ENCODE peak calls at places on chromosomes 6 and 20, in eight cellular contexts. One of them, this sample, is unnamed.

GRCh38 chr6:36050947-36051710 is 23.5 kb downstream of the MAPK14 start:
- DNase-seq in HFFc6: no peak
- DNase-seq in posterior cingulate gyrus: no peak
- DNase-seq in mesothelial cell of epicardium: no peak
- DNase-seq in amygdala: no peak
- DNase-seq in ELR: no peak
- DNase-seq in EL: no peak
- DNase-seq in lower lobe of right lung: no peak
- DNase-seq in this sample: no peak

GRCh38 chr6:34799547-34799946 is 7.7 kb downstream of the BLTP3A start:
- DNase-seq in amygdala: no peak
- DNase-seq in EL: no peak
- DNase-seq in ELR: no peak
- DNase-seq in lower lobe of right lung: no peak
- DNase-seq in HFFc6: no peak
- DNase-seq in posterior cingulate gyrus: no peak
- DNase-seq in mesothelial cell of epicardium: no peak
- DNase-seq in this sample: no peak

GRCh38 chr6:165659945-165660862 is 2.8 kb downstream of the PDE10A start:
- DNase-seq in EL: no peak
- DNase-seq in amygdala: no peak
- DNase-seq in ELR: no peak
- DNase-seq in posterior cingulate gyrus: no peak
- DNase-seq in mesothelial cell of epicardium: no peak
- DNase-seq in lower lobe of right lung: no peak
- DNase-seq in HFFc6: no peak
- DNase-seq in this sample: no peak

GRCh38 chr20:18738055-18738454 is 75.5 kb upstream of the SCP2D1 start:
- DNase-seq in posterior cingulate gyrus: no peak
- DNase-seq in lower lobe of right lung: peak
- DNase-seq in mesothelial cell of epicardium: no peak
- DNase-seq in amygdala: no peak
- DNase-seq in ELR: peak
- DNase-seq in EL: no peak
- DNase-seq in HFFc6: no peak
- DNase-seq in this sample: no peak

GRCh38 chr6:52881996-52882841 is 27.3 kb downstream of the GSTA3 start:
- DNase-seq in amygdala: peak
- DNase-seq in posterior cingulate gyrus: no peak
- DNase-seq in ELR: peak
- DNase-seq in EL: peak
- DNase-seq in HFFc6: peak
- DNase-seq in mesothelial cell of epicardium: no peak
- DNase-seq in lower lobe of right lung: peak
- DNase-seq in this sample: peak

GRCh38 chr20:13821876-13822275 is 37.0 kb downstream of the NDUFAF5 start:
- DNase-seq in posterior cingulate gyrus: no peak
- DNase-seq in amygdala: no peak
- DNase-seq in ELR: no peak
- DNase-seq in lower lobe of right lung: no peak
- DNase-seq in EL: peak
- DNase-seq in mesothelial cell of epicardium: no peak
- DNase-seq in HFFc6: peak
- DNase-seq in this sample: no peak

GRCh38 chr20:5222919-5223634 is 93.7 kb downstream of the PROKR2 start:
- DNase-seq in posterior cingulate gyrus: peak
- DNase-seq in mesothelial cell of epicardium: no peak
- DNase-seq in lower lobe of right lung: peak
- DNase-seq in ELR: peak
- DNase-seq in amygdala: peak
- DNase-seq in EL: peak
- DNase-seq in HFFc6: peak
- DNase-seq in this sample: no peak

GRCh38 chr6:13425270-13425905 is 62.0 kb downstream of the GFOD1 start:
- DNase-seq in posterior cingulate gyrus: no peak
- DNase-seq in lower lobe of right lung: no peak
- DNase-seq in amygdala: no peak
- DNase-seq in HFFc6: no peak
- DNase-seq in mesothelial cell of epicardium: no peak
- DNase-seq in EL: no peak
- DNase-seq in ELR: no peak
- DNase-seq in this sample: no peak

GRCh38 chr6:57262491-57262890 is 40.4 kb upstream of the RAB23 start:
- DNase-seq in amygdala: peak
- DNase-seq in HFFc6: peak
- DNase-seq in posterior cingulate gyrus: no peak
- DNase-seq in EL: peak
- DNase-seq in mesothelial cell of epicardium: no peak
- DNase-seq in lower lobe of right lung: no peak
- DNase-seq in ELR: no peak
- DNase-seq in this sample: no peak

GRCh38 chr6:168834814-168835213 is 393.8 kb downstream of the SMOC2 start:
- DNase-seq in EL: no peak
- DNase-seq in amygdala: no peak
- DNase-seq in lower lobe of right lung: no peak
- DNase-seq in posterior cingulate gyrus: no peak
- DNase-seq in HFFc6: no peak
- DNase-seq in ELR: no peak
- DNase-seq in mesothelial cell of epicardium: no peak
- DNase-seq in this sample: no peak

GRCh38 chr6:158502593-158502950 is 57.3 kb upstream of the TMEM181 start:
- DNase-seq in HFFc6: no peak
- DNase-seq in ELR: no peak
- DNase-seq in mesothelial cell of epicardium: no peak
- DNase-seq in EL: no peak
- DNase-seq in lower lobe of right lung: no peak
- DNase-seq in posterior cingulate gyrus: no peak
- DNase-seq in amygdala: no peak
- DNase-seq in this sample: no peak

GRCh38 chr6:161066511-161066910 is 74.9 kb downstream of the MAP3K4 start:
- DNase-seq in lower lobe of right lung: no peak
- DNase-seq in HFFc6: no peak
- DNase-seq in EL: no peak
- DNase-seq in ELR: no peak
- DNase-seq in posterior cingulate gyrus: no peak
- DNase-seq in mesothelial cell of epicardium: no peak
- DNase-seq in amygdala: no peak
- DNase-seq in this sample: no peak

GRCh38 chr6:105452924-105453756 is 50.3 kb upstream of the PREP start:
- DNase-seq in lower lobe of right lung: peak
- DNase-seq in EL: no peak
- DNase-seq in ELR: no peak
- DNase-seq in HFFc6: no peak
- DNase-seq in amygdala: peak
- DNase-seq in mesothelial cell of epicardium: no peak
- DNase-seq in posterior cingulate gyrus: no peak
- DNase-seq in this sample: no peak

GRCh38 chr20:44154521-44155001 is 32.4 kb downstream of the JPH2 start:
- DNase-seq in lower lobe of right lung: no peak
- DNase-seq in EL: peak
- DNase-seq in posterior cingulate gyrus: no peak
- DNase-seq in ELR: peak
- DNase-seq in mesothelial cell of epicardium: no peak
- DNase-seq in HFFc6: peak
- DNase-seq in amygdala: no peak
- DNase-seq in this sample: no peak

GRCh38 chr6:63640062-63640461 is 4.5 kb downstream of the PHF3 start:
- DNase-seq in ELR: peak
- DNase-seq in mesothelial cell of epicardium: no peak
- DNase-seq in HFFc6: peak
- DNase-seq in EL: peak
- DNase-seq in amygdala: no peak
- DNase-seq in posterior cingulate gyrus: no peak
- DNase-seq in lower lobe of right lung: no peak
- DNase-seq in this sample: no peak

GRCh38 chr6:30380464-30380863 is 35.5 kb downstream of the RPP21 start:
- DNase-seq in amygdala: no peak
- DNase-seq in posterior cingulate gyrus: no peak
- DNase-seq in mesothelial cell of epicardium: no peak
- DNase-seq in lower lobe of right lung: no peak
- DNase-seq in ELR: no peak
- DNase-seq in EL: no peak
- DNase-seq in HFFc6: no peak
- DNase-seq in this sample: no peak

This sample was measured in pulmonary artery endothelial cell.